ENCODE peak calls at places on chromosomes 7 and 10, in nine cellular contexts. B is Ammon's horn, P is T1000, E is NCI-H748 treated with DMSO at 0.1 percent for 48 hours, J is fibroblast of gingiva, L is NCI-H2081, M is hepatic stellate cell, I is tibial nerve, K is cardiac muscle cell. A is an unnamed sample.

GRCh38 chr10:78844956-78845355 is 223.8 kb upstream of the ZMIZ1 start:
- DNase-seq in M (no peak), L (no peak), E (no peak), J (no peak), B (no peak), K (no peak), P (no peak), I (no peak), A (no peak)

GRCh38 chr7:91357379-91357778 is 93.1 kb downstream of the FZD1 start:
- DNase-seq in K (peak), I (no peak), E (no peak), B (no peak), P (no peak), L (no peak), J (no peak), M (no peak), A (no peak)

GRCh38 chr7:27423290-27423689 is 180.7 kb downstream of the EVX1 start:
- DNase-seq in B (peak), E (no peak), M (no peak), I (no peak), K (no peak), P (no peak), J (no peak), L (no peak), A (no peak)

GRCh38 chr7:53811555-53812079 is 730.6 kb upstream of the VSTM2A start:
- DNase-seq in I (no peak), P (no peak), B (no peak), J (no peak), E (no peak), K (no peak), M (no peak), L (peak), A (no peak)

GRCh38 chr10:97518601-97519043 is 19.9 kb downstream of the UBTD1 start:
- DNase-seq in I (no peak), K (no peak), E (no peak), L (no peak), B (no peak), P (no peak), J (peak), M (no peak), A (no peak)

GRCh38 chr10:47366056-47366631 is 17.9 kb downstream of the ZNF488 start:
- DNase-seq in P (no peak), K (no peak), E (no peak), L (no peak), B (no peak), J (no peak), M (no peak), I (no peak), A (no peak)

GRCh38 chr7:114864278-114864677 is 57.6 kb upstream of the MDFIC start:
- DNase-seq in E (no peak), I (no peak), B (no peak), P (no peak), K (no peak), J (peak), L (no peak), M (no peak), A (no peak)

GRCh38 chr10:72124984-72125383 is 36.6 kb upstream of the SPOCK2 start:
- DNase-seq in B (peak), E (no peak), I (no peak), P (no peak), M (peak), K (no peak), J (peak), L (no peak), A (no peak)

GRCh38 chr7:55423277-55423711 is 58.2 kb downstream of the LANCL2 start:
- DNase-seq in E (no peak), K (no peak), P (no peak), L (no peak), M (no peak), J (no peak), I (no peak), B (no peak), A (no peak)

GRCh38 chr7:142603870-142604448 is 145.3 kb upstream of the PRSS1 start:
- DNase-seq in B (peak), I (peak), E (peak), K (peak), M (peak), J (peak), P (no peak), L (peak), A (peak)

GRCh38 chr7:36871355-36871738 is 147.1 kb upstream of the AOAH start:
- DNase-seq in B (no peak), M (no peak), I (no peak), L (no peak), E (no peak), K (no peak), P (no peak), J (no peak), A (no peak)

GRCh38 chr10:84987039-84987438 is 658.6 kb downstream of the CCSER2 start:
- DNase-seq in K (no peak), M (no peak), J (no peak), E (no peak), B (no peak), I (peak), P (no peak), L (no peak), A (no peak)

GRCh38 chr10:89563861-89564478 is 28.6 kb upstream of the SLC16A12 start:
- DNase-seq in M (peak), P (no peak), E (peak), J (peak), I (peak), B (peak), K (peak), L (peak), A (peak)

GRCh38 chr7:143381427-143382125 is 431 bp downstream of the ZYX start:
- DNase-seq in K (peak), J (peak), I (peak), L (peak), M (peak), P (peak), E (no peak), B (no peak), A (no peak)

GRCh38 chr10:129774082-129774735 is 189.9 kb downstream of the EBF3 start:
- DNase-seq in J (no peak), B (no peak), K (no peak), M (no peak), L (no peak), I (no peak), P (no peak), E (no peak), A (no peak)

GRCh38 chr7:138865843-138866242 is 67.8 kb upstream of the ATP6V0A4 start:
- DNase-seq in E (no peak), M (no peak), P (no peak), J (no peak), K (no peak), L (peak), B (no peak), I (no peak), A (peak)

GRCh38 chr7:5695037-5695708 is 86.3 kb downstream of the RNF216 start:
- DNase-seq in E (no peak), L (no peak), M (peak), I (no peak), J (peak), P (no peak), B (peak), K (no peak), A (peak)

GRCh38 chr7:120792091-120792860 is 65.7 kb downstream of the TSPAN12 start:
- DNase-seq in B (peak), E (peak), L (peak), M (peak), I (peak), P (no peak), K (peak), J (peak), A (peak)

GRCh38 chr7:117673839-117674238 is 194.0 kb downstream of the CFTR start:
- DNase-seq in J (peak), K (peak), L (peak), B (peak), E (peak), I (no peak), P (no peak), M (peak), A (no peak)

GRCh38 chr10:4138146-4138721 is 353.2 kb upstream of the KLF6 start:
- DNase-seq in L (no peak), J (no peak), P (no peak), K (no peak), M (no peak), I (no peak), B (no peak), E (no peak), A (no peak)

GRCh38 chr10:77229704-77230103 is 407.9 kb downstream of the KCNMA1 start:
- DNase-seq in P (no peak), E (no peak), I (no peak), K (no peak), B (no peak), J (no peak), L (no peak), M (no peak), A (no peak)

GRCh38 chr10:110919349-110919931 is at the start of gene SHOC2:
- DNase-seq in M (peak), I (no peak), L (peak), B (no peak), K (peak), J (no peak), P (no peak), E (no peak), A (peak)

GRCh38 chr10:59177031-59177861 is 803 bp downstream of the PHYHIPL start:
- DNase-seq in I (peak), J (peak), M (peak), L (peak), K (peak), E (peak), P (peak), B (peak), A (no peak)

GRCh38 chr10:6912424-6912823 is 332.3 kb upstream of the PRKCQ start:
- DNase-seq in M (no peak), K (no peak), B (no peak), E (no peak), P (no peak), L (no peak), I (no peak), J (no peak), A (no peak)

GRCh38 chr7:114865564-114865963 is 56.3 kb upstream of the MDFIC start:
- DNase-seq in K (peak), B (peak), P (no peak), J (peak), E (peak), I (peak), L (peak), M (peak), A (peak)

GRCh38 chr7:19390795-19391194 is 245.6 kb upstream of the FERD3L start:
- DNase-seq in I (no peak), L (no peak), P (no peak), B (no peak), E (no peak), J (no peak), M (no peak), K (no peak), A (no peak)

GRCh38 chr10:75159519-75159918 is 48.1 kb downstream of the SAMD8 start:
- DNase-seq in I (no peak), E (no peak), J (peak), M (no peak), B (no peak), K (no peak), P (no peak), L (no peak), A (no peak)

GRCh38 chr10:43083764-43084163 is 6.9 kb downstream of the RET start:
- DNase-seq in I (no peak), B (no peak), L (no peak), K (no peak), M (no peak), E (no peak), P (no peak), J (no peak), A (no peak)

GRCh38 chr7:25998499-25998898 is 153.5 kb upstream of the NFE2L3 start:
- DNase-seq in B (no peak), L (no peak), P (no peak), J (no peak), I (no peak), E (no peak), K (no peak), M (no peak), A (no peak)

GRCh38 chr10:100490531-100490930 is 27.7 kb downstream of the WNT8B start:
- DNase-seq in M (no peak), B (no peak), P (no peak), I (no peak), E (no peak), J (no peak), L (no peak), K (no peak), A (no peak)

GRCh38 chr10:114632869-114633715 is 25.0 kb downstream of the ABLIM1 start:
- DNase-seq in P (peak), K (peak), I (peak), M (peak), E (no peak), B (peak), L (no peak), J (peak), A (no peak)

GRCh38 chr10:1665681-1666080 is 71.6 kb downstream of the ADARB2 start:
- DNase-seq in L (no peak), E (no peak), J (no peak), K (no peak), M (no peak), B (no peak), P (no peak), I (no peak), A (no peak)

GRCh38 chr10:125187238-125188194 is 27.2 kb upstream of the CTBP2 start:
- DNase-seq in K (no peak), E (no peak), M (no peak), L (no peak), J (no peak), B (no peak), P (no peak), I (no peak), A (no peak)

GRCh38 chr10:77504870-77505257 is 132.7 kb downstream of the KCNMA1 start:
- DNase-seq in J (no peak), I (no peak), B (no peak), E (peak), P (peak), L (no peak), M (no peak), K (no peak), A (no peak)

GRCh38 chr10:49177391-49178355 is 10.5 kb downstream of the TMEM273 start:
- DNase-seq in P (peak), B (peak), L (no peak), M (peak), E (no peak), I (no peak), J (peak), K (no peak), A (peak)

A was measured in activated gamma-delta T cell treated with anti-CD3 and anti-CD28 coated beads, Interleukin-2, amount 50 U/mL, for 16 hours.